ENCODE peak calls at places on chromosomes 1 and 21, in seven cellular contexts. One of them, this sample, is unnamed.

GRCh38 chr1:227934476-227935313 is 13.0 kb downstream of the WNT9A start:
- DNase-seq in GF-D8: peak
- DNase-seq in HFFc6: peak
- DNase-seq in T1000: peak
- DNase-seq in T-helper 1 cell: no peak
- DNase-seq in fibroblast of pulmonary artery: peak
- DNase-seq in MM.1S: no peak
- DNase-seq in this sample: peak

GRCh38 chr1:167161762-167162161 is 58.9 kb upstream of the POU2F1 start:
- DNase-seq in GF-D8: no peak
- DNase-seq in HFFc6: no peak
- DNase-seq in T1000: no peak
- DNase-seq in T-helper 1 cell: no peak
- DNase-seq in fibroblast of pulmonary artery: no peak
- DNase-seq in MM.1S: no peak
- DNase-seq in this sample: no peak

GRCh38 chr1:116538527-116538926 is 32.3 kb downstream of the CD58 start:
- DNase-seq in GF-D8: no peak
- DNase-seq in HFFc6: peak
- DNase-seq in T1000: no peak
- DNase-seq in T-helper 1 cell: no peak
- DNase-seq in fibroblast of pulmonary artery: no peak
- DNase-seq in MM.1S: no peak
- DNase-seq in this sample: peak

GRCh38 chr21:45613396-45613795 is 30.1 kb upstream of the PCBP3 start:
- DNase-seq in GF-D8: no peak
- DNase-seq in HFFc6: no peak
- DNase-seq in T1000: no peak
- DNase-seq in T-helper 1 cell: no peak
- DNase-seq in fibroblast of pulmonary artery: no peak
- DNase-seq in MM.1S: no peak
- DNase-seq in this sample: no peak

GRCh38 chr1:21490774-21491482 is 18.3 kb upstream of the ALPL start:
- DNase-seq in GF-D8: no peak
- DNase-seq in HFFc6: peak
- DNase-seq in T1000: peak
- DNase-seq in T-helper 1 cell: no peak
- DNase-seq in fibroblast of pulmonary artery: peak
- DNase-seq in MM.1S: peak
- DNase-seq in this sample: peak

GRCh38 chr21:45011426-45011825 is 63.0 kb upstream of the ADARB1 start:
- DNase-seq in GF-D8: no peak
- DNase-seq in HFFc6: no peak
- DNase-seq in T1000: no peak
- DNase-seq in T-helper 1 cell: peak
- DNase-seq in fibroblast of pulmonary artery: no peak
- DNase-seq in MM.1S: no peak
- DNase-seq in this sample: no peak

GRCh38 chr1:229870381-229870780 is 196.7 kb upstream of the GALNT2 start:
- DNase-seq in GF-D8: no peak
- DNase-seq in HFFc6: no peak
- DNase-seq in T1000: no peak
- DNase-seq in T-helper 1 cell: no peak
- DNase-seq in fibroblast of pulmonary artery: no peak
- DNase-seq in MM.1S: no peak
- DNase-seq in this sample: no peak

GRCh38 chr21:36035381-36035791 is 24.9 kb downstream of the SETD4 start:
- DNase-seq in GF-D8: no peak
- DNase-seq in HFFc6: no peak
- DNase-seq in T1000: no peak
- DNase-seq in T-helper 1 cell: no peak
- DNase-seq in fibroblast of pulmonary artery: no peak
- DNase-seq in MM.1S: no peak
- DNase-seq in this sample: no peak

GRCh38 chr1:65309317-65310077 is at the start of gene DNAJC6:
- DNase-seq in GF-D8: no peak
- DNase-seq in HFFc6: peak
- DNase-seq in T1000: peak
- DNase-seq in T-helper 1 cell: peak
- DNase-seq in fibroblast of pulmonary artery: peak
- DNase-seq in MM.1S: no peak
- DNase-seq in this sample: peak

GRCh38 chr1:86520789-86521521 is 25.9 kb upstream of the CLCA4 start:
- DNase-seq in GF-D8: no peak
- DNase-seq in HFFc6: no peak
- DNase-seq in T1000: no peak
- DNase-seq in T-helper 1 cell: no peak
- DNase-seq in fibroblast of pulmonary artery: no peak
- DNase-seq in MM.1S: no peak
- DNase-seq in this sample: no peak

GRCh38 chr1:25338188-25338981 is at the start of gene TMEM50A:
- DNase-seq in GF-D8: peak
- DNase-seq in HFFc6: peak
- DNase-seq in T1000: peak
- DNase-seq in T-helper 1 cell: peak
- DNase-seq in fibroblast of pulmonary artery: peak
- DNase-seq in MM.1S: peak
- DNase-seq in this sample: peak

GRCh38 chr1:191495040-191495439 is 663.2 kb upstream of the RGS18 start:
- DNase-seq in GF-D8: no peak
- DNase-seq in HFFc6: no peak
- DNase-seq in T1000: no peak
- DNase-seq in T-helper 1 cell: no peak
- DNase-seq in fibroblast of pulmonary artery: no peak
- DNase-seq in MM.1S: no peak
- DNase-seq in this sample: no peak

GRCh38 chr1:200217703-200218102 is 190.2 kb downstream of the NR5A2 start:
- DNase-seq in GF-D8: no peak
- DNase-seq in HFFc6: no peak
- DNase-seq in T1000: no peak
- DNase-seq in T-helper 1 cell: no peak
- DNase-seq in fibroblast of pulmonary artery: no peak
- DNase-seq in MM.1S: peak
- DNase-seq in this sample: no peak

GRCh38 chr1:229258031-229258850 is 12.7 kb upstream of the RAB4A start:
- DNase-seq in GF-D8: peak
- DNase-seq in HFFc6: peak
- DNase-seq in T1000: peak
- DNase-seq in T-helper 1 cell: peak
- DNase-seq in fibroblast of pulmonary artery: peak
- DNase-seq in MM.1S: peak
- DNase-seq in this sample: peak

GRCh38 chr1:67188137-67188536 is 21.9 kb downstream of the IL23R start:
- DNase-seq in GF-D8: no peak
- DNase-seq in HFFc6: no peak
- DNase-seq in T1000: no peak
- DNase-seq in T-helper 1 cell: no peak
- DNase-seq in fibroblast of pulmonary artery: no peak
- DNase-seq in MM.1S: no peak
- DNase-seq in this sample: no peak

GRCh38 chr1:6603424-6603850 is 768 bp upstream of the KLHL21 start:
- DNase-seq in GF-D8: peak
- DNase-seq in HFFc6: peak
- DNase-seq in T1000: peak
- DNase-seq in T-helper 1 cell: no peak
- DNase-seq in fibroblast of pulmonary artery: peak
- DNase-seq in MM.1S: peak
- DNase-seq in this sample: peak

GRCh38 chr21:45973475-45974072 is 8.0 kb upstream of the COL6A1 start:
- DNase-seq in GF-D8: peak
- DNase-seq in HFFc6: peak
- DNase-seq in T1000: peak
- DNase-seq in T-helper 1 cell: peak
- DNase-seq in fibroblast of pulmonary artery: peak
- DNase-seq in MM.1S: peak
- DNase-seq in this sample: peak

GRCh38 chr21:14744368-14744767 is 198.3 kb upstream of the SAMSN1 start:
- DNase-seq in GF-D8: no peak
- DNase-seq in HFFc6: no peak
- DNase-seq in T1000: no peak
- DNase-seq in T-helper 1 cell: no peak
- DNase-seq in fibroblast of pulmonary artery: no peak
- DNase-seq in MM.1S: no peak
- DNase-seq in this sample: no peak

GRCh38 chr1:25572708-25573590 is 29.5 kb downstream of the LDLRAP1 start:
- DNase-seq in GF-D8: no peak
- DNase-seq in HFFc6: peak
- DNase-seq in T1000: no peak
- DNase-seq in T-helper 1 cell: no peak
- DNase-seq in fibroblast of pulmonary artery: peak
- DNase-seq in MM.1S: peak
- DNase-seq in this sample: peak

GRCh38 chr1:207876129-207876528 is 34.8 kb downstream of the CD34 start:
- DNase-seq in GF-D8: no peak
- DNase-seq in HFFc6: no peak
- DNase-seq in T1000: no peak
- DNase-seq in T-helper 1 cell: no peak
- DNase-seq in fibroblast of pulmonary artery: no peak
- DNase-seq in MM.1S: no peak
- DNase-seq in this sample: no peak

GRCh38 chr21:42648606-42649005 is 4.8 kb upstream of the PDE9A start:
- DNase-seq in GF-D8: no peak
- DNase-seq in HFFc6: no peak
- DNase-seq in T1000: no peak
- DNase-seq in T-helper 1 cell: no peak
- DNase-seq in fibroblast of pulmonary artery: no peak
- DNase-seq in MM.1S: no peak
- DNase-seq in this sample: no peak

GRCh38 chr1:93960641-93961147 is 51.5 kb upstream of the GCLM start:
- DNase-seq in GF-D8: no peak
- DNase-seq in HFFc6: no peak
- DNase-seq in T1000: no peak
- DNase-seq in T-helper 1 cell: no peak
- DNase-seq in fibroblast of pulmonary artery: no peak
- DNase-seq in MM.1S: no peak
- DNase-seq in this sample: no peak

GRCh38 chr1:182968151-182968741 is 15.3 kb upstream of the SHCBP1L start:
- DNase-seq in GF-D8: no peak
- DNase-seq in HFFc6: peak
- DNase-seq in T1000: no peak
- DNase-seq in T-helper 1 cell: no peak
- DNase-seq in fibroblast of pulmonary artery: peak
- DNase-seq in MM.1S: no peak
- DNase-seq in this sample: no peak

GRCh38 chr1:50080904-50081586 is 27.7 kb upstream of the ELAVL4 start:
- DNase-seq in GF-D8: no peak
- DNase-seq in HFFc6: no peak
- DNase-seq in T1000: no peak
- DNase-seq in T-helper 1 cell: no peak
- DNase-seq in fibroblast of pulmonary artery: no peak
- DNase-seq in MM.1S: peak
- DNase-seq in this sample: no peak

GRCh38 chr1:117128323-117129079 is 7.0 kb upstream of the TRIM45 start:
- DNase-seq in GF-D8: no peak
- DNase-seq in HFFc6: peak
- DNase-seq in T1000: no peak
- DNase-seq in T-helper 1 cell: no peak
- DNase-seq in fibroblast of pulmonary artery: peak
- DNase-seq in MM.1S: peak
- DNase-seq in this sample: peak

GRCh38 chr1:186236921-186237320 is 138.1 kb downstream of the TPR start:
- DNase-seq in GF-D8: no peak
- DNase-seq in HFFc6: peak
- DNase-seq in T1000: peak
- DNase-seq in T-helper 1 cell: no peak
- DNase-seq in fibroblast of pulmonary artery: peak
- DNase-seq in MM.1S: no peak
- DNase-seq in this sample: peak

GRCh38 chr1:71196685-71197084 is 115.8 kb upstream of the ZRANB2 start:
- DNase-seq in GF-D8: no peak
- DNase-seq in HFFc6: peak
- DNase-seq in T1000: no peak
- DNase-seq in T-helper 1 cell: no peak
- DNase-seq in fibroblast of pulmonary artery: peak
- DNase-seq in MM.1S: peak
- DNase-seq in this sample: peak

GRCh38 chr1:229192031-229192430 is 78.9 kb upstream of the RAB4A start:
- DNase-seq in GF-D8: no peak
- DNase-seq in HFFc6: peak
- DNase-seq in T1000: no peak
- DNase-seq in T-helper 1 cell: no peak
- DNase-seq in fibroblast of pulmonary artery: peak
- DNase-seq in MM.1S: no peak
- DNase-seq in this sample: peak

GRCh38 chr1:34828611-34829010 is 30.9 kb downstream of the SMIM12 start:
- DNase-seq in GF-D8: no peak
- DNase-seq in HFFc6: no peak
- DNase-seq in T1000: no peak
- DNase-seq in T-helper 1 cell: no peak
- DNase-seq in fibroblast of pulmonary artery: no peak
- DNase-seq in MM.1S: no peak
- DNase-seq in this sample: no peak

GRCh38 chr1:80403472-80403893 is 1397.0 kb upstream of the ADGRL4 start:
- DNase-seq in GF-D8: no peak
- DNase-seq in HFFc6: no peak
- DNase-seq in T1000: no peak
- DNase-seq in T-helper 1 cell: no peak
- DNase-seq in fibroblast of pulmonary artery: no peak
- DNase-seq in MM.1S: no peak
- DNase-seq in this sample: no peak

GRCh38 chr1:234553241-234554156 is 56.5 kb downstream of the IRF2BP2 start:
- DNase-seq in GF-D8: no peak
- DNase-seq in HFFc6: peak
- DNase-seq in T1000: no peak
- DNase-seq in T-helper 1 cell: no peak
- DNase-seq in fibroblast of pulmonary artery: peak
- DNase-seq in MM.1S: no peak
- DNase-seq in this sample: peak

GRCh38 chr1:150804671-150805070 is 3.4 kb downstream of the CTSK start:
- DNase-seq in GF-D8: no peak
- DNase-seq in HFFc6: no peak
- DNase-seq in T1000: no peak
- DNase-seq in T-helper 1 cell: no peak
- DNase-seq in fibroblast of pulmonary artery: no peak
- DNase-seq in MM.1S: no peak
- DNase-seq in this sample: no peak

GRCh38 chr1:27671964-27672749 is at the start of gene IFI6:
- DNase-seq in GF-D8: peak
- DNase-seq in HFFc6: peak
- DNase-seq in T1000: peak
- DNase-seq in T-helper 1 cell: peak
- DNase-seq in fibroblast of pulmonary artery: peak
- DNase-seq in MM.1S: peak
- DNase-seq in this sample: peak

This sample was measured in AG20443.